ENCODE peak calls at places on chromosomes 6 and 20, in nine cellular contexts. One of them, this sample, is unnamed.

GRCh38 chr6:127302728-127303675 is 36.3 kb downstream of the RNF146 start:
- DNase-seq in sigmoid colon: no peak
- DNase-seq in stomach: peak; percentile 44
- DNase-seq in A549: peak; percentile 20
- DNase-seq in heart left ventricle: no peak
- DNase-seq in ovary: no peak
- DNase-seq in Peyer's patch: peak; percentile 45
- DNase-seq in body of pancreas: peak; percentile 44
- DNase-seq in breast epithelium: no peak
- DNase-seq in this sample: peak; percentile 26

GRCh38 chr6:8059129-8059528 is 5.1 kb downstream of the BLOC1S5 start:
- DNase-seq in sigmoid colon: no peak
- DNase-seq in stomach: no peak
- DNase-seq in A549: no peak
- DNase-seq in heart left ventricle: no peak
- DNase-seq in ovary: no peak
- DNase-seq in Peyer's patch: no peak
- DNase-seq in body of pancreas: no peak
- DNase-seq in breast epithelium: no peak
- DNase-seq in this sample: no peak

GRCh38 chr6:38163186-38164130 is 343.9 kb downstream of the ZFAND3 start:
- DNase-seq in sigmoid colon: peak; percentile 48
- DNase-seq in stomach: no peak
- DNase-seq in A549: no peak
- DNase-seq in heart left ventricle: no peak
- DNase-seq in ovary: no peak
- DNase-seq in Peyer's patch: no peak
- DNase-seq in body of pancreas: no peak
- DNase-seq in breast epithelium: no peak
- DNase-seq in this sample: no peak

GRCh38 chr6:7267521-7268091 is 45.4 kb downstream of the SSR1 start:
- DNase-seq in sigmoid colon: peak; percentile 73
- DNase-seq in stomach: peak; percentile 88
- DNase-seq in A549: peak; percentile 84
- DNase-seq in heart left ventricle: no peak
- DNase-seq in ovary: no peak
- DNase-seq in Peyer's patch: no peak
- DNase-seq in body of pancreas: peak; percentile 89
- DNase-seq in breast epithelium: peak; percentile 72
- DNase-seq in this sample: no peak

GRCh38 chr6:90375681-90376439 is 79.2 kb upstream of the BACH2 start:
- DNase-seq in sigmoid colon: no peak
- DNase-seq in stomach: no peak
- DNase-seq in A549: no peak
- DNase-seq in heart left ventricle: no peak
- DNase-seq in ovary: no peak
- DNase-seq in Peyer's patch: peak; percentile 69
- DNase-seq in body of pancreas: no peak
- DNase-seq in breast epithelium: no peak
- DNase-seq in this sample: no peak

GRCh38 chr6:36249536-36249935 is 20.3 kb upstream of the PNPLA1 start:
- DNase-seq in sigmoid colon: no peak
- DNase-seq in stomach: no peak
- DNase-seq in A549: no peak
- DNase-seq in heart left ventricle: no peak
- DNase-seq in ovary: no peak
- DNase-seq in Peyer's patch: no peak
- DNase-seq in body of pancreas: no peak
- DNase-seq in breast epithelium: no peak
- DNase-seq in this sample: no peak

GRCh38 chr20:46220808-46221207 is 87.5 kb downstream of the CDH22 start:
- DNase-seq in sigmoid colon: no peak
- DNase-seq in stomach: no peak
- DNase-seq in A549: no peak
- DNase-seq in heart left ventricle: no peak
- DNase-seq in ovary: no peak
- DNase-seq in Peyer's patch: no peak
- DNase-seq in body of pancreas: no peak
- DNase-seq in breast epithelium: no peak
- DNase-seq in this sample: no peak

GRCh38 chr6:155154158-155154830 is 109.5 kb upstream of the CLDN20 start:
- DNase-seq in sigmoid colon: no peak
- DNase-seq in stomach: no peak
- DNase-seq in A549: no peak
- DNase-seq in heart left ventricle: no peak
- DNase-seq in ovary: no peak
- DNase-seq in Peyer's patch: no peak
- DNase-seq in body of pancreas: no peak
- DNase-seq in breast epithelium: no peak
- DNase-seq in this sample: peak; percentile 38

GRCh38 chr6:33081098-33081824 is 5.5 kb downstream of the HLA-DPB1 start:
- DNase-seq in sigmoid colon: no peak
- DNase-seq in stomach: no peak
- DNase-seq in A549: no peak
- DNase-seq in heart left ventricle: no peak
- DNase-seq in ovary: no peak
- DNase-seq in Peyer's patch: no peak
- DNase-seq in body of pancreas: no peak
- DNase-seq in breast epithelium: no peak
- DNase-seq in this sample: no peak

GRCh38 chr6:55825402-55826051 is 49.9 kb downstream of the BMP5 start:
- DNase-seq in sigmoid colon: no peak
- DNase-seq in stomach: no peak
- DNase-seq in A549: no peak
- DNase-seq in heart left ventricle: no peak
- DNase-seq in ovary: no peak
- DNase-seq in Peyer's patch: no peak
- DNase-seq in body of pancreas: no peak
- DNase-seq in breast epithelium: no peak
- DNase-seq in this sample: no peak

GRCh38 chr6:56652994-56653393 is 10.3 kb upstream of the DST start:
- DNase-seq in sigmoid colon: no peak
- DNase-seq in stomach: no peak
- DNase-seq in A549: no peak
- DNase-seq in heart left ventricle: no peak
- DNase-seq in ovary: no peak
- DNase-seq in Peyer's patch: no peak
- DNase-seq in body of pancreas: no peak
- DNase-seq in breast epithelium: no peak
- DNase-seq in this sample: no peak

GRCh38 chr20:13231031-13231752 is 10.1 kb downstream of the ISM1 start:
- DNase-seq in sigmoid colon: no peak
- DNase-seq in stomach: no peak
- DNase-seq in A549: no peak
- DNase-seq in heart left ventricle: no peak
- DNase-seq in ovary: no peak
- DNase-seq in Peyer's patch: no peak
- DNase-seq in body of pancreas: no peak
- DNase-seq in breast epithelium: no peak
- DNase-seq in this sample: no peak

GRCh38 chr6:118663993-118664985 is 12.9 kb upstream of the CEP85L start:
- DNase-seq in sigmoid colon: no peak
- DNase-seq in stomach: no peak
- DNase-seq in A549: no peak
- DNase-seq in heart left ventricle: no peak
- DNase-seq in ovary: no peak
- DNase-seq in Peyer's patch: no peak
- DNase-seq in body of pancreas: no peak
- DNase-seq in breast epithelium: no peak
- DNase-seq in this sample: no peak

GRCh38 chr6:2209226-2209809 is 36.1 kb downstream of the GMDS start:
- DNase-seq in sigmoid colon: no peak
- DNase-seq in stomach: peak; percentile 70
- DNase-seq in A549: no peak
- DNase-seq in heart left ventricle: no peak
- DNase-seq in ovary: no peak
- DNase-seq in Peyer's patch: no peak
- DNase-seq in body of pancreas: peak; percentile 83
- DNase-seq in breast epithelium: peak; percentile 28
- DNase-seq in this sample: no peak

GRCh38 chr6:169415179-169415578 is 161.5 kb upstream of the THBS2 start:
- DNase-seq in sigmoid colon: no peak
- DNase-seq in stomach: no peak
- DNase-seq in A549: no peak
- DNase-seq in heart left ventricle: no peak
- DNase-seq in ovary: no peak
- DNase-seq in Peyer's patch: no peak
- DNase-seq in body of pancreas: no peak
- DNase-seq in breast epithelium: no peak
- DNase-seq in this sample: no peak

GRCh38 chr6:164097557-164098398 is 683.3 kb downstream of the QKI start:
- DNase-seq in sigmoid colon: no peak
- DNase-seq in stomach: no peak
- DNase-seq in A549: no peak
- DNase-seq in heart left ventricle: peak; percentile 59
- DNase-seq in ovary: no peak
- DNase-seq in Peyer's patch: no peak
- DNase-seq in body of pancreas: no peak
- DNase-seq in breast epithelium: no peak
- DNase-seq in this sample: peak; percentile 38

GRCh38 chr20:32761831-32762753 is at the start of gene DNMT3B:
- DNase-seq in sigmoid colon: peak; percentile 83
- DNase-seq in stomach: peak; percentile 80
- DNase-seq in A549: peak; percentile 85
- DNase-seq in heart left ventricle: peak; percentile 84
- DNase-seq in ovary: peak; percentile 86
- DNase-seq in Peyer's patch: peak; percentile 71
- DNase-seq in body of pancreas: peak; percentile 82
- DNase-seq in breast epithelium: peak; percentile 55
- DNase-seq in this sample: peak; percentile 73
- TF ChIP-seq CTCF in sigmoid colon: no peak
- TF ChIP-seq CTCF in stomach: no peak
- TF ChIP-seq CTCF in A549: peak; percentile 53
- TF ChIP-seq CTCF in heart left ventricle: peak; percentile 23
- TF ChIP-seq CTCF in ovary: peak; percentile 26
- TF ChIP-seq CTCF in Peyer's patch: no peak
- TF ChIP-seq CTCF in body of pancreas: peak; percentile 35
- TF ChIP-seq CTCF in breast epithelium: peak; percentile 24
- TF ChIP-seq CTCF in this sample: no peak

GRCh38 chr6:82740066-82740465 is 325.6 kb downstream of the UBE3D start:
- DNase-seq in sigmoid colon: no peak
- DNase-seq in stomach: no peak
- DNase-seq in A549: no peak
- DNase-seq in heart left ventricle: no peak
- DNase-seq in ovary: no peak
- DNase-seq in Peyer's patch: no peak
- DNase-seq in body of pancreas: no peak
- DNase-seq in breast epithelium: no peak
- DNase-seq in this sample: no peak
- H3K27ac ChIP-seq in sigmoid colon: no peak overlapping the region
- H3K27ac ChIP-seq in stomach: no peak overlapping the region
- H3K27ac ChIP-seq in A549: no peak overlapping the region
- H3K27ac ChIP-seq in heart left ventricle: no peak overlapping the region
- H3K27ac ChIP-seq in ovary: no peak overlapping the region
- H3K27ac ChIP-seq in Peyer's patch: no peak overlapping the region
- H3K27ac ChIP-seq in body of pancreas: no peak overlapping the region
- H3K27ac ChIP-seq in breast epithelium: no peak overlapping the region
- H3K27ac ChIP-seq in this sample: no peak overlapping the region

DNA sequence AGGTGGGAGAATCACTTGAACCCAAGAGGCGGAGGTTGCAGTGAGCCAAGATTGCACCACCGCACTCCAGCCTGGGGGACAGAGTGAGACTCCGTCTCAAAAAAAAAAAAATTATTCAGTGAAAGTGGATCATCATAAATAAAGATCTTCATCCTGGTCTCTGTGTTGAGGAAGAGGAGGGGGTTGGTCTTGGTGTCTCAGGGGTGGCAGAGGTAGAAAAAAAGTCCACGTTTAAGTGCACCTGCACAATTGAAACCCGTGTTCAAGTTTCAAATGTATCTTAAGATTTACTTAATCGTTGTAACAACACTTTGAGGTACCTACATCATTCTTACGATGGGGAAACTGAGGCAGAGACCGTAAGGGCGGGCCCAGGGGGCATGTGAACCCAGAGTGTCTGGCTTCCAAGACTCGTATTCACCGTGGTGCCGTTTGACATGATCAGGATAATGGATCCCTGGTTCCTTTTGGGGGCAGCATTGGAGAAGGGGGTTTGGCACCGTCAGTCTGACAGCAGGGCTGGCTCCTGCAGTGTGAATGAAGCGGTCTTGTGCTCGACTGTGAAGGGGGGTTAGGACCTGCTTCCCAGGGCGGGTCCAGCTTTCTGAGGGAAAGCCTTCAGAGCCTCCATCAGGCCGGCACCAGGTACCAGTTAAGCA is 32.9 kb upstream of the ID1 start:
- DNase-seq in sigmoid colon: no peak
- DNase-seq in stomach: no peak
- DNase-seq in A549: no peak
- DNase-seq in heart left ventricle: no peak
- DNase-seq in ovary: no peak
- DNase-seq in Peyer's patch: no peak
- DNase-seq in body of pancreas: no peak
- DNase-seq in breast epithelium: no peak
- DNase-seq in this sample: no peak
- TF ChIP-seq POLR2A in sigmoid colon: no peak
- TF ChIP-seq POLR2A in stomach: no peak
- TF ChIP-seq POLR2A in A549: no peak
- TF ChIP-seq POLR2A in heart left ventricle: no peak
- TF ChIP-seq POLR2A in ovary: no peak
- TF ChIP-seq POLR2A in Peyer's patch: no peak
- TF ChIP-seq POLR2A in body of pancreas: no peak
- TF ChIP-seq POLR2A in breast epithelium: no peak
- TF ChIP-seq POLR2A in this sample: no peak

GRCh38 chr6:104896914-104897313 is 37.2 kb upstream of the HACE1 start:
- DNase-seq in sigmoid colon: no peak
- DNase-seq in stomach: no peak
- DNase-seq in A549: peak; percentile 2
- DNase-seq in heart left ventricle: no peak
- DNase-seq in ovary: no peak
- DNase-seq in Peyer's patch: no peak
- DNase-seq in body of pancreas: no peak
- DNase-seq in breast epithelium: no peak
- DNase-seq in this sample: no peak
- TF ChIP-seq CTCF in sigmoid colon: no peak
- TF ChIP-seq CTCF in stomach: no peak
- TF ChIP-seq CTCF in A549: peak; percentile 45
- TF ChIP-seq CTCF in heart left ventricle: peak; percentile 31
- TF ChIP-seq CTCF in ovary: no peak
- TF ChIP-seq CTCF in Peyer's patch: peak; percentile 17
- TF ChIP-seq CTCF in body of pancreas: no peak
- TF ChIP-seq CTCF in breast epithelium: no peak
- TF ChIP-seq CTCF in this sample: no peak